ENCODE peak calls at places on chromosomes 3 and 15, in four cellular contexts. X is kidney epithelial cell, Z is astrocyte of the spinal cord, N is AG09309. B is an unnamed sample.

GRCh38 chr3:23175361-23176073 is 27.6 kb upstream of the UBE2E2 start:
- DNase-seq in X (peak), Z (peak), N (no peak), B (no peak)

GRCh38 chr3:121752261-121752660 is 2.7 kb upstream of the GOLGB1 start:
- DNase-seq in X (no peak), Z (no peak), N (no peak), B (no peak)

GRCh38 chr3:38645076-38645475 is 4.4 kb downstream of the SCN5A start:
- DNase-seq in X (no peak), Z (no peak), N (no peak), B (no peak)

GRCh38 chr15:86608461-86608860 is 528.8 kb downstream of the AGBL1 start:
- DNase-seq in X (no peak), Z (peak), N (no peak), B (no peak)

GRCh38 chr3:142276780-142277179 is 51.4 kb upstream of the GK5 start:
- DNase-seq in X (no peak), Z (peak), N (peak), B (no peak)

GRCh38 chr3:124217542-124217941 is 225.6 kb upstream of the ROPN1 start:
- DNase-seq in X (peak), Z (peak), N (peak), B (no peak)

GRCh38 chr15:33623010-33623409 is 312.2 kb downstream of the RYR3 start:
- DNase-seq in X (no peak), Z (no peak), N (no peak), B (no peak)

GRCh38 chr3:27607370-27607769 is 114.8 kb downstream of the EOMES start:
- DNase-seq in X (no peak), Z (peak), N (no peak), B (no peak)

B was measured in activated B cell treated with CpG ODN at 0.5 μM for 24 hours.